ENCODE peak calls at places on chromosome 22, in six cellular contexts. L is trophoblast cell, J is mesendoderm, X is IMR-90, Q is neuronal stem cell, P is mesenchymal stem cell. K is an unnamed sample.

GRCh38 chr22:37056246-37056645 is 4.7 kb downstream of the KCTD17 start:
- DNase-seq in P (no peak), J (no peak), Q (no peak), L (no peak), X (no peak), K (no peak)

GRCh38 chr22:48974443-48975251 is 853.0 kb downstream of the BRD1 start:
- DNase-seq in P (no peak), J (peak; percentile 47), L (no peak), Q (no peak), X (no peak), K (no peak)

GRCh38 chr22:19717691-19718254 is 3.5 kb downstream of the SEPTIN5 start:
- DNase-seq in P (peak; percentile 54), X (peak; percentile 52), L (peak; percentile 60), J (peak; percentile 56), Q (no peak), K (peak; percentile 92)

GRCh38 chr22:40397436-40397835 is 27.0 kb downstream of the SGSM3 start:
- DNase-seq in Q (no peak), L (no peak), P (peak; percentile 50), J (peak; percentile 61), X (peak; percentile 54), K (peak; percentile 52)

GRCh38 chr22:39994566-39995345 is at the start of gene FAM83F:
- DNase-seq in P (peak; percentile 8), J (peak; percentile 79), X (no peak), Q (no peak), L (peak; percentile 24), K (no peak)

GRCh38 chr22:19287076-19287724 is 4.3 kb downstream of the CLTCL1 start:
- DNase-seq in J (no peak), Q (no peak), L (no peak), P (no peak), X (peak; percentile 71), K (no peak)

GRCh38 chr22:41801147-41801819 is 804 bp downstream of the CCDC134 start:
- DNase-seq in L (no peak), P (no peak), X (no peak), J (no peak), Q (no peak), K (no peak)

GRCh38 chr22:37459211-37459610 is 27.0 kb downstream of the MFNG start:
- DNase-seq in Q (no peak), L (no peak), P (no peak), J (no peak), X (no peak), K (no peak)

GRCh38 chr22:49289822-49290221 is 537.9 kb downstream of the BRD1 start:
- DNase-seq in J (no peak), L (no peak), X (no peak), P (no peak), Q (no peak), K (no peak)

GRCh38 chr22:49570032-49570848 is 257.4 kb downstream of the BRD1 start:
- DNase-seq in X (no peak), L (no peak), J (no peak), P (no peak), Q (no peak), K (no peak)

GRCh38 chr22:26708256-26709009 is 51.0 kb downstream of the MIAT start:
- DNase-seq in L (no peak), Q (no peak), P (no peak), J (no peak), X (no peak), K (no peak)

GRCh38 chr22:24819941-24820461 is 14.0 kb downstream of the SGSM1 start:
- DNase-seq in X (no peak), Q (no peak), J (no peak), L (no peak), P (no peak), K (no peak)

GRCh38 chr22:32904044-32904443 is 102.5 kb downstream of the TIMP3 start:
- DNase-seq in Q (peak; percentile 38), X (peak; percentile 35), J (peak; percentile 76), L (peak; percentile 50), P (peak; percentile 54), K (no peak)

GRCh38 chr22:41822289-41823057 is 10.4 kb upstream of the SREBF2 start:
- DNase-seq in X (peak; percentile 82), J (peak; percentile 84), P (peak; percentile 83), L (no peak), Q (no peak), K (no peak)

GRCh38 chr22:37077802-37078448 is 26.4 kb downstream of the KCTD17 start:
- DNase-seq in X (peak; percentile 37), Q (peak; percentile 57), P (peak; percentile 50), J (peak; percentile 55), L (peak; percentile 61), K (peak; percentile 29)

GRCh38 chr22:32475428-32476010 is 908 bp downstream of the FBXO7 start:
- DNase-seq in J (peak; percentile 49), X (no peak), L (peak; percentile 27), P (no peak), Q (peak; percentile 12), K (no peak)

GRCh38 chr22:37016134-37016910 is 2.9 kb downstream of the TST start:
- DNase-seq in J (no peak), Q (no peak), P (no peak), X (no peak), L (no peak), K (no peak)

GRCh38 chr22:37228106-37229011 is 15.7 kb downstream of the RAC2 start:
- DNase-seq in X (peak; percentile 27), J (no peak), P (peak; percentile 78), Q (no peak), L (no peak), K (no peak)

GRCh38 chr22:19115628-19116027 is 6.6 kb downstream of the DGCR2 start:
- DNase-seq in X (no peak), J (no peak), Q (no peak), P (no peak), L (no peak), K (no peak)

GRCh38 chr22:48660104-48660794 is 1167.4 kb downstream of the BRD1 start:
- DNase-seq in J (no peak), P (no peak), Q (no peak), X (no peak), L (no peak), K (no peak)

GRCh38 chr22:17523925-17524324 is 39.4 kb upstream of the SLC25A18 start:
- DNase-seq in J (no peak), Q (no peak), X (no peak), P (no peak), L (no peak), K (no peak)

GRCh38 chr22:26889794-26890193 is 232.4 kb downstream of the MIAT start:
- DNase-seq in Q (no peak), P (peak; percentile 42), X (no peak), J (no peak), L (no peak), K (no peak)

GRCh38 chr22:26800858-26801257 is 143.5 kb downstream of the MIAT start:
- DNase-seq in L (no peak), P (peak; percentile 76), J (peak; percentile 73), X (peak; percentile 76), Q (peak; percentile 54), K (peak; percentile 79)

GRCh38 chr22:49350441-49351121 is 477.1 kb downstream of the BRD1 start:
- DNase-seq in Q (no peak), L (no peak), J (no peak), X (no peak), P (no peak), K (no peak)

GRCh38 chr22:35400335-35400680 is 368 bp downstream of the MCM5 start:
- DNase-seq in Q (no peak), J (peak; percentile 39), P (no peak), X (no peak), L (no peak), K (no peak)

GRCh38 chr22:19238900-19239299 is 52.6 kb downstream of the CLTCL1 start:
- DNase-seq in X (no peak), P (no peak), J (no peak), Q (no peak), L (no peak), K (no peak)

GRCh38 chr22:21726650-21727049 is 8.9 kb downstream of the YPEL1 start:
- DNase-seq in Q (no peak), X (no peak), P (peak; percentile 30), J (peak; percentile 90), L (peak; percentile 35), K (peak; percentile 74)

GRCh38 chr22:19879651-19879995 is 24.9 kb upstream of the GNB1L start:
- DNase-seq in X (no peak), J (no peak), L (no peak), Q (no peak), P (no peak), K (no peak)

GRCh38 chr22:25644122-25644521 is 79.6 kb downstream of the GRK3 start:
- DNase-seq in J (no peak), X (peak; percentile 6), Q (no peak), L (no peak), P (no peak), K (no peak)

DNA sequence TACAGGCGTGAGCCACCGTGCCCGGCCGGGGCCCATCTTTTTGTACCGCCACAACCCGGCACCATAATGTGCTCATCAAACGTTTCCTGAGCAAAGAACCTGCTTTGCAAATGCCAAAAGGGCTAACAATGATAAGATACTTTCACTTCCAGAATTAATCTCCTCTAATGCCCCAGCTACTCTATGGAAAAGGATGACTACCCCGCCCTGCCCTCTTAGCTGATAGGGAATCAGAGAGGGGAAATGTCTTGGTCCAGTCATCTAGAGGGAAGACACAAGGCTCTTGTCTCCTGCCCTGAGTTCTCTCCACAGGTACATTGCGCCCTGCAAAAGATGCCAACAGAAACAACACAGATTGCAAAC is 594 bp downstream of the TTLL1 start:
- DNase-seq in P (no peak), Q (no peak), X (no peak), L (no peak), J (no peak), K (no peak)
- H3K18ac ChIP-seq in P (peak overlapping the region; percentile 97), Q (no peak overlapping the region), X (peak overlapping the region; percentile 33), L (no peak overlapping the region), J (no peak overlapping the region), K (peak overlapping the region; percentile 80)

GRCh38 chr22:44878483-44879300 is 126.3 kb downstream of the ARHGAP8 start:
- DNase-seq in P (no peak), L (no peak), X (no peak), Q (no peak), J (no peak), K (no peak)
- H3K18ac ChIP-seq in P (no peak overlapping the region), L (no peak overlapping the region), X (no peak overlapping the region), Q (peak overlapping the region; percentile 65), J (no peak overlapping the region), K (no peak overlapping the region)

GRCh38 chr22:29309332-29310064 is 3.0 kb downstream of the GAS2L1 start:
- DNase-seq in Q (no peak), L (no peak), J (no peak), P (peak; percentile 12), X (no peak), K (no peak)

GRCh38 chr22:29311468-29312217 is 3.9 kb downstream of the RASL10A start:
- DNase-seq in X (no peak), L (no peak), Q (no peak), P (no peak), J (no peak), K (no peak)

GRCh38 chr22:29308791-29309262 is 2.4 kb downstream of the GAS2L1 start:
- DNase-seq in P (peak; percentile 45), X (peak; percentile 65), L (no peak), J (no peak), Q (no peak), K (peak; percentile 51)

GRCh38 chr22:29310863-29311339 is 4.5 kb downstream of the GAS2L1 start:
- DNase-seq in Q (peak; percentile 81), J (peak; percentile 95), P (peak; percentile 98), L (peak; percentile 96), X (peak; percentile 96), K (no peak)

GRCh38 chr22:29310065-29310862 is 3.8 kb downstream of the GAS2L1 start:
- DNase-seq in X (no peak), P (peak; percentile 23), J (no peak), Q (no peak), L (peak; percentile 96), K (no peak)
- H3K18ac ChIP-seq in X (no peak overlapping the region), P (peak overlapping the region; percentile 25), J (no peak overlapping the region), Q (peak overlapping the region; percentile 84), L (no peak overlapping the region), K (peak overlapping the region; percentile 24)

GRCh38 chr22:23231471-23232093 is 51.3 kb downstream of the BCR start:
- DNase-seq in P (no peak), X (no peak), L (no peak), J (no peak), Q (no peak), K (no peak)
- H3K18ac ChIP-seq in P (no peak overlapping the region), X (no peak overlapping the region), L (peak overlapping the region; percentile 33), J (peak overlapping the region; percentile 15), Q (no peak overlapping the region), K (peak overlapping the region; percentile 95)